ENCODE peak calls at places on chromosome 19, in seven cellular contexts. B, G, F, N, J, Y and T are unnamed samples.

GRCh38 chr19:5292453-5292842 is 48.2 kb downstream of the PTPRS start:
- DNase-seq in F (no peak), B (peak; percentile 62), N (peak; percentile 83), Y (no peak), J (peak; percentile 83), G (no peak), T (no peak)

GRCh38 chr19:16096281-16096855 is 15.3 kb upstream of the RAB8A start:
- DNase-seq in N (no peak), Y (no peak), F (no peak), G (peak; percentile 30), J (no peak), B (no peak), T (peak; percentile 57)

GRCh38 chr19:11138659-11139526 is 16.7 kb downstream of the SPC24 start:
- DNase-seq in N (peak; percentile 85), F (no peak), Y (peak; percentile 56), J (peak; percentile 74), B (peak; percentile 81), G (peak; percentile 97), T (peak; percentile 56)

GRCh38 chr19:27736225-27736624 is 1476.7 kb downstream of the UQCRFS1 start:
- DNase-seq in G (peak; percentile 71), J (no peak), Y (no peak), F (no peak), B (no peak), N (no peak), T (no peak)

GRCh38 chr19:49442354-49442753 is 1.0 kb upstream of the SLC17A7 start:
- DNase-seq in J (no peak), F (no peak), Y (no peak), G (peak; percentile 25), B (no peak), N (peak; percentile 63), T (no peak)

GRCh38 chr19:31356587-31357314 is 7.5 kb upstream of the TSHZ3 start:
- DNase-seq in B (peak; percentile 44), G (no peak), J (no peak), F (no peak), Y (no peak), N (no peak), T (no peak)

GRCh38 chr19:47093841-47094240 is 19.7 kb downstream of the ZC3H4 start:
- DNase-seq in Y (no peak), F (no peak), J (no peak), B (no peak), G (no peak), N (no peak), T (no peak)

GRCh38 chr19:11381535-11382369 is 2.4 kb downstream of the EPOR start:
- DNase-seq in N (peak; percentile 75), Y (peak; percentile 36), B (peak; percentile 95), G (no peak), J (peak; percentile 89), F (peak; percentile 77), T (peak; percentile 93)

GRCh38 chr19:17340302-17340870 is 3.0 kb downstream of the GTPBP3 start:
- DNase-seq in J (no peak), N (no peak), G (no peak), B (no peak), Y (no peak), F (no peak), T (no peak)

GRCh38 chr19:40611096-40611495 is 9.9 kb downstream of the LTBP4 start:
- DNase-seq in B (no peak), F (no peak), N (no peak), G (no peak), J (no peak), Y (peak; percentile 68), T (no peak)

GRCh38 chr19:19463348-19464117 is 51.8 kb downstream of the TSSK6 start:
- DNase-seq in F (no peak), Y (peak; percentile 61), B (no peak), N (peak; percentile 89), G (peak; percentile 91), J (peak; percentile 80), T (no peak)

GRCh38 chr19:6220385-6221191 is 59.2 kb downstream of the MLLT1 start:
- DNase-seq in J (peak; percentile 77), G (no peak), N (peak; percentile 91), Y (no peak), F (no peak), B (no peak), T (peak; percentile 32)

GRCh38 chr19:8262431-8262830 is 45.7 kb downstream of the CD320 start:
- DNase-seq in N (no peak), Y (no peak), B (no peak), F (no peak), G (no peak), J (no peak), T (no peak)

GRCh38 chr19:32558607-32559228 is 22.3 kb upstream of the PDCD5 start:
- DNase-seq in G (no peak), N (no peak), J (no peak), Y (no peak), F (no peak), B (no peak), T (no peak)

GRCh38 chr19:16070366-16070990 is 5.8 kb upstream of the TPM4 start:
- DNase-seq in Y (peak; percentile 83), G (no peak), F (peak; percentile 78), J (no peak), N (no peak), B (peak; percentile 77), T (peak; percentile 97)

GRCh38 chr19:33098023-33098652 is 17.2 kb downstream of the GPATCH1 start:
- DNase-seq in F (no peak), N (no peak), B (no peak), Y (peak; percentile 88), J (no peak), G (no peak), T (no peak)

GRCh38 chr19:7690779-7691258 is 10.2 kb downstream of the TRAPPC5 start:
- DNase-seq in F (no peak), J (no peak), Y (no peak), N (no peak), B (no peak), G (no peak), T (no peak)

GRCh38 chr19:44884566-44884965 is 6.5 kb upstream of the TOMM40 start:
- DNase-seq in B (no peak), N (no peak), G (no peak), Y (no peak), F (no peak), J (no peak), T (no peak)

GRCh38 chr19:34366670-34367423 is 1.9 kb downstream of the GPI start:
- DNase-seq in J (peak; percentile 63), Y (peak; percentile 10), G (peak; percentile 50), B (peak; percentile 49), N (peak; percentile 67), F (no peak), T (no peak)

GRCh38 chr19:46678110-46678732 is 17.2 kb upstream of the DACT3 start:
- DNase-seq in N (peak; percentile 65), Y (peak; percentile 14), F (no peak), J (no peak), B (peak; percentile 77), G (no peak), T (peak; percentile 20)

GRCh38 chr19:48190288-48191284 is 20.1 kb downstream of the ZSWIM9 start:
- DNase-seq in B (peak; percentile 64), N (no peak), Y (peak; percentile 87), F (no peak), J (peak; percentile 52), G (no peak), T (peak; percentile 33)

GRCh38 chr19:51511353-51511752 is 9.8 kb upstream of the SIGLEC12 start:
- DNase-seq in F (no peak), N (no peak), G (peak; percentile 9), B (peak; percentile 50), Y (no peak), J (no peak), T (peak; percentile 1)

GRCh38 chr19:40862785-40863184 is 12.5 kb upstream of the CYP2A6 start:
- DNase-seq in N (peak; percentile 20), G (peak; percentile 60), B (peak; percentile 61), Y (peak; percentile 1), J (no peak), F (no peak), T (no peak)

GRCh38 chr19:34173145-34173956 is 1.0 kb downstream of the LSM14A start:
- DNase-seq in J (peak; percentile 43), N (peak; percentile 34), F (no peak), G (peak; percentile 32), B (peak; percentile 48), Y (peak; percentile 65), T (peak; percentile 54)

GRCh38 chr19:16382775-16383543 is 58.3 kb downstream of the KLF2 start:
- DNase-seq in B (peak; percentile 81), F (peak; percentile 6), Y (peak; percentile 57), G (peak; percentile 91), N (peak; percentile 94), J (peak; percentile 93), T (peak; percentile 92)

GRCh38 chr19:495440-496332 is 600 bp upstream of the MADCAM1 start:
- DNase-seq in B (peak; percentile 54), N (peak; percentile 62), J (peak; percentile 66), G (peak; percentile 40), Y (no peak), F (no peak), T (peak; percentile 53)

GRCh38 chr19:47430041-47430802 is 10.9 kb upstream of the MEIS3 start:
- DNase-seq in F (peak; percentile 15), J (peak; percentile 65), G (no peak), N (peak; percentile 74), B (peak; percentile 78), Y (peak; percentile 44), T (peak; percentile 43)

GRCh38 chr19:3761382-3762129 is at the start of gene APBA3:
- DNase-seq in N (peak; percentile 97), Y (peak; percentile 76), G (peak; percentile 93), J (peak; percentile 96), B (peak; percentile 83), F (peak; percentile 91), T (peak; percentile 91)

GRCh38 chr19:23762884-23763711 is 4.4 kb upstream of the ZNF681 start:
- DNase-seq in G (peak; percentile 61), F (peak; percentile 94), Y (peak; percentile 60), J (peak; percentile 81), B (peak; percentile 68), N (peak; percentile 80), T (peak; percentile 51)

GRCh38 chr19:11361037-11361770 is 6.0 kb downstream of the PLPPR2 start:
- DNase-seq in G (no peak), B (no peak), J (peak; percentile 48), F (no peak), Y (peak; percentile 45), N (no peak), T (peak; percentile 72)

GRCh38 chr19:15466851-15467733 is 2.7 kb upstream of the RASAL3 start:
- DNase-seq in B (peak; percentile 83), G (no peak), Y (peak; percentile 80), F (peak; percentile 84), J (no peak), N (no peak), T (peak; percentile 55)

GRCh38 chr19:28577199-28577598 is 635.8 kb downstream of the UQCRFS1 start:
- DNase-seq in Y (no peak), J (no peak), N (no peak), B (no peak), G (no peak), F (no peak), T (no peak)

GRCh38 chr19:50167314-50167721 is 4.2 kb upstream of the IZUMO2 start:
- DNase-seq in N (no peak), Y (no peak), F (no peak), J (no peak), B (no peak), G (no peak), T (peak; percentile 72)

GRCh38 chr19:30640266-30640965 is 268.2 kb downstream of the ZNF536 start:
- DNase-seq in J (no peak), B (no peak), F (no peak), N (peak; percentile 48), G (no peak), Y (no peak), T (no peak)

GRCh38 chr19:1998712-1999708 is 16.5 kb downstream of the BTBD2 start:
- DNase-seq in N (no peak), F (no peak), G (no peak), Y (no peak), B (peak; percentile 0), J (no peak), T (no peak)

GRCh38 chr19:34188388-34188787 is 16.1 kb downstream of the LSM14A start:
- DNase-seq in F (no peak), G (no peak), B (peak; percentile 12), J (no peak), Y (peak; percentile 8), N (no peak), T (no peak)